ENCODE peak calls at places on chromosomes 5 and 9, in nine cellular contexts. E is CD4-positive, alpha-beta T cell; F is G401; M is stomach; C is putamen; G is HTR-8/SVneo; I is nephron progenitor cell; O is T47D; Z is stimulated activated CD4-positive, alpha-beta T cell treated with anti-CD3 and anti-CD28 coated beads, Interleukin-4, amount 100 ng/mL, for 4 hours. X is an unnamed sample.

GRCh38 chr9:73474002-73474600 is 322.4 kb downstream of the ANXA1 start:
- DNase-seq in E (no peak), F (no peak), M (no peak), C (no peak), G (no peak), I (no peak), O (no peak), Z (no peak), X (no peak)

GRCh38 chr9:11973011-11973410 is 720.2 kb upstream of the TYRP1 start:
- DNase-seq in E (no peak), F (no peak), M (no peak), C (no peak), G (no peak), I (no peak), O (no peak), Z (no peak), X (no peak)

GRCh38 chr5:111385970-111386831 is 126.1 kb downstream of the STARD4 start:
- DNase-seq in E (no peak), F (peak; percentile 94), M (no peak), C (no peak), G (no peak), I (no peak), O (no peak), Z (no peak), X (no peak)

GRCh38 chr9:27151693-27152397 is 42.8 kb downstream of the TEK start:
- DNase-seq in E (no peak), F (no peak), M (no peak), C (no peak), G (no peak), I (no peak), O (no peak), Z (no peak), X (no peak)

GRCh38 chr9:121269888-121270254 is 1.9 kb downstream of the GSN start:
- DNase-seq in E (no peak), F (no peak), M (no peak), C (no peak), G (no peak), I (no peak), O (no peak), Z (no peak), X (no peak)

GRCh38 chr5:73596705-73597328 is 29.2 kb upstream of the ARHGEF28 start:
- DNase-seq in E (no peak), F (no peak), M (no peak), C (no peak), G (peak; percentile 12), I (peak; percentile 45), O (no peak), Z (no peak), X (no peak)

GRCh38 chr9:9752722-9753121 is 860.1 kb downstream of the PTPRD start:
- DNase-seq in E (no peak), F (no peak), M (no peak), C (no peak), G (no peak), I (no peak), O (no peak), Z (no peak), X (no peak)

GRCh38 chr5:2157372-2157771 is 274.6 kb upstream of the IRX4 start:
- DNase-seq in E (no peak), F (no peak), M (no peak), C (no peak), G (no peak), I (no peak), O (no peak), Z (no peak), X (no peak)

GRCh38 chr9:2355594-2355993 is 266.0 kb upstream of the VLDLR start:
- DNase-seq in E (no peak), F (no peak), M (no peak), C (no peak), G (no peak), I (no peak), O (no peak), Z (no peak), X (no peak)

GRCh38 chr9:91718071-91718470 is 232.0 kb downstream of the ROR2 start:
- DNase-seq in E (no peak), F (no peak), M (no peak), C (no peak), G (no peak), I (no peak), O (no peak), Z (no peak), X (no peak)

GRCh38 chr5:33891731-33892418 is at the start of gene ADAMTS12:
- DNase-seq in E (no peak), F (no peak), M (no peak), C (no peak), G (peak; percentile 78), I (peak; percentile 82), O (no peak), Z (no peak), X (no peak)

GRCh38 chr9:129406278-129407225 is 214.3 kb downstream of the C9orf50 start:
- DNase-seq in E (no peak), F (no peak), M (peak; percentile 67), C (no peak), G (no peak), I (no peak), O (peak; percentile 89), Z (no peak), X (no peak)

GRCh38 chr5:33854733-33855151 is 37.0 kb downstream of the ADAMTS12 start:
- DNase-seq in E (no peak), F (no peak), M (no peak), C (no peak), G (peak; percentile 67), I (peak; percentile 43), O (no peak), Z (no peak), X (no peak)

GRCh38 chr9:14924821-14925220 is 14.6 kb upstream of the FREM1 start:
- DNase-seq in E (no peak), F (no peak), M (no peak), C (no peak), G (peak; percentile 4), I (no peak), O (no peak), Z (no peak), X (no peak)

GRCh38 chr9:68844196-68844595 is 139.2 kb downstream of the PIP5K1B start:
- DNase-seq in E (no peak), F (no peak), M (no peak), C (no peak), G (no peak), I (no peak), O (no peak), Z (no peak), X (peak; percentile 20)

GRCh38 chr5:94778299-94778698 is 159.8 kb downstream of the SLF1 start:
- DNase-seq in E (no peak), F (no peak), M (no peak), C (no peak), G (no peak), I (no peak), O (no peak), Z (no peak), X (no peak)

GRCh38 chr5:73655521-73656160 is 29.6 kb downstream of the ARHGEF28 start:
- DNase-seq in E (no peak), F (no peak), M (no peak), C (no peak), G (no peak), I (no peak), O (no peak), Z (no peak), X (peak; percentile 4)

GRCh38 chr5:180026320-180026719 is 45.2 kb downstream of the RNF130 start:
- DNase-seq in E (no peak), F (peak; percentile 63), M (peak; percentile 53), C (no peak), G (peak; percentile 41), I (no peak), O (no peak), Z (no peak), X (peak; percentile 47)

GRCh38 chr5:166123698-166124097 is 2167.7 kb upstream of the WWC1 start:
- DNase-seq in E (no peak), F (no peak), M (no peak), C (no peak), G (no peak), I (no peak), O (no peak), Z (no peak), X (no peak)

GRCh38 chr9:134167530-134167931 is 3.2 kb upstream of the RNU6ATAC start:
- DNase-seq in E (no peak), F (no peak), M (no peak), C (no peak), G (no peak), I (no peak), O (no peak), Z (no peak), X (no peak)

GRCh38 chr5:107979900-107980299 is 309.2 kb upstream of the EFNA5 start:
- DNase-seq in E (no peak), F (no peak), M (no peak), C (no peak), G (no peak), I (no peak), O (no peak), Z (no peak), X (no peak)

GRCh38 chr9:7490317-7491108 is 309.1 kb downstream of the DMAC1 start:
- DNase-seq in E (no peak), F (peak; percentile 4), M (no peak), C (no peak), G (no peak), I (no peak), O (no peak), Z (no peak), X (no peak)

GRCh38 chr9:135156525-135157510 is 69.3 kb downstream of the OLFM1 start:
- DNase-seq in E (no peak), F (no peak), M (peak; percentile 32), C (no peak), G (peak; percentile 48), I (peak; percentile 95), O (peak; percentile 94), Z (peak; percentile 5), X (no peak)

GRCh38 chr9:14349141-14349817 is 35.3 kb upstream of the NFIB start:
- DNase-seq in E (no peak), F (peak; percentile 55), M (no peak), C (peak; percentile 42), G (no peak), I (no peak), O (no peak), Z (no peak), X (peak; percentile 38)

GRCh38 chr9:82810902-82811301 is 252.0 kb downstream of the RASEF start:
- DNase-seq in E (no peak), F (no peak), M (no peak), C (no peak), G (no peak), I (no peak), O (no peak), Z (no peak), X (no peak)

GRCh38 chr9:87792831-87793288 is 66.9 kb downstream of the CTSL start:
- DNase-seq in E (no peak), F (no peak), M (peak; percentile 40), C (no peak), G (peak; percentile 7), I (no peak), O (no peak), Z (peak; percentile 27), X (peak; percentile 38)

GRCh38 chr5:96320797-96321196 is 112.3 kb downstream of the PCSK1 start:
- DNase-seq in E (no peak), F (no peak), M (no peak), C (no peak), G (no peak), I (no peak), O (no peak), Z (no peak), X (no peak)

GRCh38 chr5:145949474-145949873 is 13.1 kb downstream of the SH3RF2 start:
- DNase-seq in E (no peak), F (no peak), M (no peak), C (no peak), G (no peak), I (no peak), O (no peak), Z (no peak), X (no peak)

GRCh38 chr5:77632526-77633268 is 5.8 kb downstream of the OTP start:
- DNase-seq in E (no peak), F (no peak), M (no peak), C (no peak), G (no peak), I (peak; percentile 20), O (no peak), Z (no peak), X (no peak)

GRCh38 chr9:128163523-128164331 is 3.7 kb downstream of the BBLN start:
- DNase-seq in E (no peak), F (no peak), M (no peak), C (no peak), G (no peak), I (no peak), O (no peak), Z (no peak), X (no peak)

GRCh38 chr5:61538722-61539501 is 206.9 kb downstream of the ZSWIM6 start:
- DNase-seq in E (no peak), F (peak; percentile 26), M (no peak), C (no peak), G (no peak), I (no peak), O (no peak), Z (no peak), X (no peak)

X was measured in globus pallidus.